ENCODE peak calls at places on chromosomes 2 and 18, in four cellular contexts. One of them, this sample, is unnamed.

GRCh38 chr18:48943333-48943732 is 7.4 kb downstream of the SMAD7 start:
- DNase-seq in GM12878: no peak
- DNase-seq in K562: no peak
- DNase-seq in H1: no peak
- DNase-seq in this sample: no peak

GRCh38 chr2:55418072-55418471 is 1.6 kb downstream of the CCDC88A start:
- DNase-seq in K562: no peak
- DNase-seq in GM12878: no peak
- DNase-seq in H1: no peak
- DNase-seq in this sample: no peak

GRCh38 chr2:186690796-186691195 is 3.1 kb upstream of the FAM171B start:
- DNase-seq in K562: no peak
- DNase-seq in GM12878: no peak
- DNase-seq in H1: no peak
- DNase-seq in this sample: no peak

GRCh38 chr2:37026050-37026449 is 58.1 kb downstream of the HEATR5B start:
- DNase-seq in K562: peak
- DNase-seq in GM12878: no peak
- DNase-seq in H1: peak
- DNase-seq in this sample: peak

GRCh38 chr2:238370482-238371372 is 50.4 kb downstream of the TRAF3IP1 start:
- DNase-seq in H1: no peak
- DNase-seq in K562: peak
- DNase-seq in GM12878: no peak
- DNase-seq in this sample: peak

GRCh38 chr2:12293868-12294267 is 422.9 kb upstream of the TRIB2 start:
- DNase-seq in GM12878: peak
- DNase-seq in K562: no peak
- DNase-seq in H1: no peak
- DNase-seq in this sample: no peak

GRCh38 chr2:28683100-28683706 is 68.4 kb upstream of the PPP1CB start:
- DNase-seq in GM12878: no peak
- DNase-seq in K562: peak
- DNase-seq in H1: no peak
- DNase-seq in this sample: no peak

GRCh38 chr2:227804970-227805369 is 8.7 kb upstream of the CCL20 start:
- DNase-seq in H1: no peak
- DNase-seq in GM12878: no peak
- DNase-seq in K562: no peak
- DNase-seq in this sample: no peak

GRCh38 chr18:5673576-5673975 is 129.8 kb upstream of the EPB41L3 start:
- DNase-seq in K562: no peak
- DNase-seq in H1: no peak
- DNase-seq in GM12878: no peak
- DNase-seq in this sample: no peak

GRCh38 chr2:14614011-14614410 is 18.5 kb upstream of the LRATD1 start:
- DNase-seq in GM12878: no peak
- DNase-seq in K562: no peak
- DNase-seq in H1: no peak
- DNase-seq in this sample: no peak

GRCh38 chr2:147980940-147981339 is 39.6 kb downstream of the ORC4 start:
- DNase-seq in K562: no peak
- DNase-seq in GM12878: no peak
- DNase-seq in H1: no peak
- DNase-seq in this sample: peak

GRCh38 chr2:200378652-200379290 is 72.3 kb downstream of the SPATS2L start:
- DNase-seq in H1: no peak
- DNase-seq in K562: no peak
- DNase-seq in GM12878: no peak
- DNase-seq in this sample: no peak

GRCh38 chr2:72214429-72215143 is 66.9 kb upstream of the CYP26B1 start:
- DNase-seq in GM12878: no peak
- DNase-seq in H1: no peak
- DNase-seq in K562: no peak
- DNase-seq in this sample: no peak

GRCh38 chr2:150585221-150585971 is 97.9 kb upstream of the RND3 start:
- DNase-seq in GM12878: no peak
- DNase-seq in K562: no peak
- DNase-seq in H1: no peak
- DNase-seq in this sample: no peak

GRCh38 chr2:176171331-176172006 is 14.4 kb downstream of the HOXD3 start:
- DNase-seq in K562: no peak
- DNase-seq in GM12878: no peak
- DNase-seq in H1: no peak
- DNase-seq in this sample: no peak

GRCh38 chr2:156947261-156947660 is 310.2 kb upstream of the GALNT5 start:
- DNase-seq in K562: no peak
- DNase-seq in H1: no peak
- DNase-seq in GM12878: no peak
- DNase-seq in this sample: no peak

GRCh38 chr2:240624950-240625621 is at the start of gene GPR35:
- DNase-seq in GM12878: peak
- DNase-seq in K562: peak
- DNase-seq in H1: no peak
- DNase-seq in this sample: no peak

GRCh38 chr2:69026026-69026425 is 13.0 kb downstream of the ANTXR1 start:
- DNase-seq in K562: peak
- DNase-seq in GM12878: peak
- DNase-seq in H1: no peak
- DNase-seq in this sample: no peak

GRCh38 chr2:150643106-150643730 is 155.8 kb upstream of the RND3 start:
- DNase-seq in K562: no peak
- DNase-seq in GM12878: no peak
- DNase-seq in H1: no peak
- DNase-seq in this sample: no peak

GRCh38 chr2:97871096-97871780 is 124.5 kb downstream of the TMEM131 start:
- DNase-seq in K562: peak
- DNase-seq in GM12878: no peak
- DNase-seq in H1: no peak
- DNase-seq in this sample: no peak

GRCh38 chr2:237695201-237695780 is 67.9 kb downstream of the LRRFIP1 start:
- DNase-seq in GM12878: peak
- DNase-seq in K562: peak
- DNase-seq in H1: no peak
- DNase-seq in this sample: no peak

GRCh38 chr2:148300534-148300933 is 279.6 kb downstream of the MBD5 start:
- DNase-seq in H1: no peak
- DNase-seq in GM12878: no peak
- DNase-seq in K562: no peak
- DNase-seq in this sample: no peak

GRCh38 chr18:70450658-70451253 is 161.9 kb downstream of the SOCS6 start:
- DNase-seq in K562: no peak
- DNase-seq in H1: no peak
- DNase-seq in GM12878: no peak
- DNase-seq in this sample: peak

GRCh38 chr2:21301871-21302433 is 178.2 kb downstream of the TDRD15 start:
- DNase-seq in K562: no peak
- DNase-seq in H1: no peak
- DNase-seq in GM12878: no peak
- DNase-seq in this sample: no peak

GRCh38 chr2:151793123-151793522 is 35.1 kb downstream of the ARL5A start:
- DNase-seq in GM12878: no peak
- DNase-seq in K562: no peak
- DNase-seq in H1: no peak
- DNase-seq in this sample: no peak

GRCh38 chr18:39746201-39746600 is 2180.6 kb upstream of the CELF4 start:
- DNase-seq in H1: no peak
- DNase-seq in GM12878: no peak
- DNase-seq in K562: no peak
- DNase-seq in this sample: no peak

GRCh38 chr2:177516786-177517544 is 124.4 kb downstream of the AGPS start:
- DNase-seq in K562: no peak
- DNase-seq in GM12878: no peak
- DNase-seq in H1: no peak
- DNase-seq in this sample: no peak

GRCh38 chr2:129812071-129812470 is 167.4 kb upstream of the RAB6C start:
- DNase-seq in H1: no peak
- DNase-seq in K562: no peak
- DNase-seq in GM12878: peak
- DNase-seq in this sample: no peak

DNA sequence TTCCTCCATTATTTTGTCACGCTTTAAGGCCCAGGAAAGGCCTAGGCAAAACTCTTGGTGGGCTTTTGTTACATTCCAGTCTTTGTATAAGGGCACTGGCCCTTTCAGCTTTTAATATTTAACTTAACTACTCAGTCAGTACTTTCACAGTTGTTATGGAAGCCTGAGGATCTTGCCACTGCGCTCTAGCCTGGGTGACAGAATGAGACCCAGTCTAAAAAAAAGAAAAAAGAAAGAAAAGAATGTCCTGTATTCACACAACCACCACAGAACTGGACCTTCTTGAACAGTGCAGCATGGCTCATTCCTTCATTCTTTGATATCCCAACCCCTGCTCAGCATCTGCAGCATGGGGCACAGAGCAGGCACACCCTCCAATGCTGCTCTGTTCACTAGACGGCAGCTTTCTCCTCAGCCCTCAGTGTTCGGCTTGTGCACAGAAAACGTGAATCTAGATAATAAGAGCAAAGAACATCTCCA is 93.4 kb upstream of the MSH2 start:
- DNase-seq in GM12878: no peak
- DNase-seq in H1: no peak
- DNase-seq in K562: no peak
- DNase-seq in this sample: no peak
- TF ChIP-seq NRF1 in GM12878: no peak
- TF ChIP-seq NRF1 in H1: no peak
- TF ChIP-seq NRF1 in K562: no peak
- TF ChIP-seq NRF1 in this sample: no peak

DNA sequence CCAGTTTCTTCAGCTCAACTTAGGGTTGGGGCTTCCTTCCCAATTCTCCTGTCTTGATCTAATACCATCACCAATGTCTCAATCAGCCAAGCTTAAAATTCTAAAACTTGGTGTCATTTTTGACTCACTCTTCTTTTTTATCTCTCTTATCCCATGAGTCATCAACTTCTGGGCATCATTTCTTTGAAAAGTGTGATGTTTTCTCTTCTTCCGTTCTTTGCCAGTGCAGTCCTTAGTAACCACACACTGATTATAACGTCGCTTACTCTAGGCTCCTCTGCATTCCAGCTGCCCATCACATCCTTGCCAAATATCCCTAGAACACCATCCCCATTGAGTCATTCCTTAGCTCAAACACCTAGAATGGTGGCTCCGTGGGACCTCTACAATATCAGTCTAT is 27.4 kb upstream of the MRO start:
- DNase-seq in GM12878: no peak
- DNase-seq in H1: no peak
- DNase-seq in K562: no peak
- DNase-seq in this sample: no peak
- TF ChIP-seq NRF1 in GM12878: no peak
- TF ChIP-seq NRF1 in H1: no peak
- TF ChIP-seq NRF1 in K562: no peak
- TF ChIP-seq NRF1 in this sample: no peak

GRCh38 chr2:10478916-10479315 is 30.8 kb upstream of the ODC1 start:
- DNase-seq in H1: no peak
- DNase-seq in GM12878: no peak
- DNase-seq in K562: no peak
- DNase-seq in this sample: no peak
- TF ChIP-seq NRF1 in H1: no peak
- TF ChIP-seq NRF1 in GM12878: no peak
- TF ChIP-seq NRF1 in K562: no peak
- TF ChIP-seq NRF1 in this sample: no peak

GRCh38 chr2:137381731-137382130 is 582.5 kb upstream of the HNMT start:
- DNase-seq in K562: no peak
- DNase-seq in H1: no peak
- DNase-seq in GM12878: no peak
- DNase-seq in this sample: no peak

GRCh38 chr2:137383391-137383790 is 580.9 kb upstream of the HNMT start:
- DNase-seq in K562: no peak
- DNase-seq in H1: no peak
- DNase-seq in GM12878: no peak
- DNase-seq in this sample: no peak

GRCh38 chr2:137380610-137381009 is 583.7 kb upstream of the HNMT start:
- DNase-seq in GM12878: no peak
- DNase-seq in K562: no peak
- DNase-seq in H1: no peak
- DNase-seq in this sample: no peak
- TF ChIP-seq NRF1 in GM12878: no peak
- TF ChIP-seq NRF1 in K562: no peak
- TF ChIP-seq NRF1 in H1: no peak
- TF ChIP-seq NRF1 in this sample: no peak

DNA sequence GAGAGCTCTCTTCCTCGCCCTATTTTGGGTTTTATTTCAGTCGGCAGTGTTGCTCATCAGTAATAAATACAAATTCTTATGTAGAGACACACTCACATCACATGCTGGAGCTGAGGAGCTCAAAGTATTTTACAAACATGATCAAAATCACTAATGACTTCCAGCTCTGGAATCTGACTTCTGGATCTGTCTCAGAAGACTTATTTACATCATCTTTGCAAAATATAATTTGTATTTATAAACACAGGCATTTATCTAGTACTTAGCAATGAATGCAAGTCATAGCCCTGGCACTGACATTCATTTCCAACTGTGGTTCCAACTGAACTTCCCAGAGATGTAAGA is 327.1 kb downstream of the NCKAP5 start:
- DNase-seq in H1: no peak
- DNase-seq in GM12878: no peak
- DNase-seq in K562: no peak
- DNase-seq in this sample: no peak
- TF ChIP-seq NRF1 in H1: no peak
- TF ChIP-seq NRF1 in GM12878: no peak
- TF ChIP-seq NRF1 in K562: no peak
- TF ChIP-seq NRF1 in this sample: no peak

GRCh38 chr2:64654993-64655666 is 1.4 kb upstream of the SERTAD2 start:
- DNase-seq in GM12878: no peak
- DNase-seq in H1: no peak
- DNase-seq in K562: peak
- DNase-seq in this sample: no peak
- TF ChIP-seq NRF1 in GM12878: no peak
- TF ChIP-seq NRF1 in H1: no peak
- TF ChIP-seq NRF1 in K562: no peak
- TF ChIP-seq NRF1 in this sample: no peak

This sample was measured in SK-N-SH.